ENCODE peak calls at places on chromosomes 13 and 19, in ten cellular contexts. S is GDM1; V is MV-4-11; D is mucosa of descending colon; E is stimulated activated CD4-positive, alpha-beta T cell treated with anti-CD3 and anti-CD28 coated beads, Interleukin-1b, Interleukin-23, amount 100 ng/mL, for 1 hour; L is NCI-H1048; I is thoracic aorta; H is stimulated activated CD8-positive, alpha-beta memory T cell treated with anti-CD3 and anti-CD28 coated beads, Interleukin-7, amount 100 ng/mL, for 48 hours; W is hypothalamus; R is stimulated activated naive CD8-positive, alpha-beta T cell treated with anti-CD3 and anti-CD28 coated beads, Interleukin-15, Interleukin-2, amounts not matched to agents 100 U/mL and 50 U/mL, for 24 hours. M is an unnamed sample.

GRCh38 chr19:15255359-15255990 is 23.2 kb upstream of the EPHX3 start:
- DNase-seq in S (no peak), V (no peak), D (no peak), E (no peak), L (no peak), I (no peak), H (no peak), W (no peak), R (no peak), M (no peak)

GRCh38 chr13:97257800-97258799 is 36.0 kb downstream of the MBNL2 start:
- DNase-seq in S (no peak), V (peak; percentile 27), D (no peak), E (no peak), L (no peak), I (peak; percentile 18), H (no peak), W (no peak), R (no peak), M (no peak)

GRCh38 chr13:67224148-67224846 is 5.8 kb downstream of the PCDH9 start:
- DNase-seq in S (peak; percentile 34), V (peak; percentile 58), D (peak; percentile 64), E (no peak), L (no peak), I (peak; percentile 33), H (no peak), W (peak; percentile 76), R (peak; percentile 62), M (peak; percentile 64)

GRCh38 chr13:97274782-97275252 is 52.7 kb downstream of the MBNL2 start:
- DNase-seq in S (no peak), V (no peak), D (no peak), E (no peak), L (no peak), I (no peak), H (no peak), W (no peak), R (no peak), M (no peak)

GRCh38 chr19:55377356-55378131 is 918 bp downstream of the TMEM190 start:
- DNase-seq in S (no peak), V (no peak), D (no peak), E (no peak), L (no peak), I (no peak), H (no peak), W (no peak), R (no peak), M (no peak)

GRCh38 chr13:112441779-112442310 is 65.7 kb downstream of the SPACA7 start:
- DNase-seq in S (no peak), V (no peak), D (no peak), E (no peak), L (no peak), I (no peak), H (no peak), W (no peak), R (no peak), M (no peak)

GRCh38 chr13:85864963-85865530 is 65.8 kb upstream of the SLITRK6 start:
- DNase-seq in S (no peak), V (peak; percentile 2), D (no peak), E (no peak), L (no peak), I (no peak), H (no peak), W (no peak), R (no peak), M (no peak)

GRCh38 chr13:60627071-60627686 is 230.2 kb downstream of the TDRD3 start:
- DNase-seq in S (peak; percentile 25), V (peak; percentile 16), D (no peak), E (no peak), L (no peak), I (no peak), H (no peak), W (peak; percentile 12), R (peak; percentile 9), M (no peak)

GRCh38 chr13:51453959-51454703 is 1.3 kb upstream of the INTS6 start:
- DNase-seq in S (no peak), V (no peak), D (no peak), E (no peak), L (no peak), I (no peak), H (no peak), W (no peak), R (peak; percentile 56), M (no peak)

GRCh38 chr19:34276614-34277013 is 22.3 kb downstream of the GARRE1 start:
- DNase-seq in S (no peak), V (no peak), D (no peak), E (no peak), L (peak; percentile 79), I (no peak), H (no peak), W (no peak), R (no peak), M (no peak)

GRCh38 chr19:33418461-33418860 is 45.0 kb downstream of the CEBPG start:
- DNase-seq in S (no peak), V (no peak), D (peak; percentile 17), E (no peak), L (no peak), I (no peak), H (no peak), W (no peak), R (no peak), M (no peak)

GRCh38 chr13:39321578-39321977 is 281.4 kb downstream of the LHFPL6 start:
- DNase-seq in S (no peak), V (peak; percentile 2), D (no peak), E (no peak), L (no peak), I (no peak), H (no peak), W (no peak), R (no peak), M (no peak)